ENCODE peak calls at places on chromosomes 11 and 22, in four cellular contexts. H is H9, N is IMR-90, E is mesendoderm. R is an unnamed sample.

GRCh38 chr11:134372961-134373360 is 39.1 kb downstream of the B3GAT1 start:
- DNase-seq in H (no peak), N (no peak), E (no peak), R (no peak)

GRCh38 chr11:74646964-74647363 is 54.6 kb downstream of the POLD3 start:
- DNase-seq in H (no peak), N (no peak), E (peak), R (no peak)

GRCh38 chr11:121762820-121763219 is 310.1 kb upstream of the SORL1-AS1 start:
- DNase-seq in H (peak), N (peak), E (peak), R (no peak)

GRCh38 chr11:44777537-44778199 is 50.9 kb downstream of the TSPAN18 start:
- DNase-seq in H (no peak), N (no peak), E (no peak), R (peak)

GRCh38 chr11:110527146-110527545 is 97.4 kb downstream of the FDX1 start:
- DNase-seq in H (no peak), N (peak), E (no peak), R (no peak)

GRCh38 chr11:2699185-2699530 is 636 bp downstream of the KCNQ1OT1 start:
- DNase-seq in H (peak), N (peak), E (peak), R (no peak)

GRCh38 chr11:111693224-111693937 is 72.8 kb downstream of the PPP2R1B start:
- DNase-seq in H (no peak), N (no peak), E (no peak), R (no peak)

GRCh38 chr11:35237860-35238715 is 99.1 kb downstream of the CD44 start:
- DNase-seq in H (peak), N (no peak), E (peak), R (peak)

GRCh38 chr22:29343313-29343805 is 27.9 kb upstream of the RASL10A start:
- DNase-seq in H (no peak), N (peak), E (no peak), R (no peak)

GRCh38 chr11:112852141-112852853 is 108.9 kb upstream of the NCAM1 start:
- DNase-seq in H (no peak), N (no peak), E (no peak), R (no peak)

GRCh38 chr22:44221710-44222475 is 41.2 kb downstream of the PARVG start:
- DNase-seq in H (no peak), N (no peak), E (no peak), R (peak)

GRCh38 chr11:119062779-119063178 is 4.8 kb upstream of the VPS11 start:
- DNase-seq in H (no peak), N (peak), E (no peak), R (no peak)

GRCh38 chr11:17353228-17354021 is 1.8 kb downstream of the NCR3LG1 start:
- DNase-seq in H (peak), N (peak), E (peak), R (peak)

GRCh38 chr11:121688860-121689614 is 236.3 kb upstream of the SORL1-AS1 start:
- DNase-seq in H (peak), N (no peak), E (peak), R (no peak)

GRCh38 chr11:120109531-120109930 is 28.4 kb downstream of the TRIM29 start:
- DNase-seq in H (no peak), N (no peak), E (no peak), R (no peak)

GRCh38 chr11:46332568-46333128 is 14.6 kb upstream of the DGKZ start:
- DNase-seq in H (peak), N (no peak), E (no peak), R (no peak)

GRCh38 chr22:48715511-48715910 is 1112.2 kb downstream of the BRD1 start:
- DNase-seq in H (no peak), N (no peak), E (no peak), R (no peak)
- H3K56ac ChIP-seq in H (no peak), N (no peak), E (no peak), R (no peak)

DNA sequence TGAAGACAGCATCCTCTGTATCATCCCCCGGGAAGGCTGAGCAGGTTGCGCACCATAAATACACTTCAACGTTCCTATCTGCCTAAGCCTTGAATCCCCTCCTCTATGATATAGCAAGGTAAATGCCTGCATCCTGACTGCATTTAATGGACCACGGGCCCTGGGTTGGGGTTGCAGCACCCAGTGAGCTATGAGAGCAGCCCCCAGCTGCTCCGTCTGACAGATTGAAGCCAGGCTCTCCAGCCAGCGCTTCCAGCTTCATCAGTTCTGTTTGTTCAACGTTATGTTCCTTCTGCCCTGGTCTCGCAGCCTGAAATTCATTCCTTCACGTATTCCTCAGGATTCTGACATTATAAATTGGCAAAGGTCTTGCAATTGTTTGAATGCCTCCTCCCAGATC is 47.5 kb downstream of the TST start:
- DNase-seq in H (no peak), N (no peak), E (no peak), R (no peak)
- H3K56ac ChIP-seq in H (no peak), N (no peak), E (no peak), R (no peak)

GRCh38 chr22:38997518-38997917 is 15.4 kb downstream of the APOBEC3B start:
- DNase-seq in H (no peak), N (no peak), E (no peak), R (no peak)
- H3K56ac ChIP-seq in H (no peak), N (no peak), E (peak), R (no peak)

GRCh38 chr11:96779030-96779429 is 389.2 kb downstream of the JRKL start:
- DNase-seq in H (no peak), N (no peak), E (no peak), R (no peak)
- H3K56ac ChIP-seq in H (no peak), N (no peak), E (no peak), R (no peak)

DNA sequence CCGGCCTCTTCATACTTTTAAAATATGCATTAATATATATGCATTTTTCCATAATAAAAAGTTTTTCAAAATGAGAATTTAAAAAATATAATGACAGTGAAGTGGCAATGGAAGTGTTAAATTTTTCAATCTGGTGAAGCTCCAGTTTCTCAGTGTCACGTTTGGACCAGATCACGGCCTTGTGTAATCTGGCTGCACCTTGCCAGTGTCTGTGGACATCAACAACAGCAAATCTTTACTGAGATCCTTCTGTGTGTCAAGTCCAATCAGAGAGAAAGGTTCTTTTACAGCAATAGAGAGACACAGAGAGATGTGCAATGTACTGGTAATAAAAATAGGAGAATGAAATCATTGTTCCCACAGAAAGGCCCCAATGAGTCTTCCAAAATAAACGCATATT is 49.8 kb upstream of the PAK1 start:
- DNase-seq in H (no peak), N (no peak), E (no peak), R (no peak)
- H3K56ac ChIP-seq in H (no peak), N (no peak), E (no peak), R (no peak)

DNA sequence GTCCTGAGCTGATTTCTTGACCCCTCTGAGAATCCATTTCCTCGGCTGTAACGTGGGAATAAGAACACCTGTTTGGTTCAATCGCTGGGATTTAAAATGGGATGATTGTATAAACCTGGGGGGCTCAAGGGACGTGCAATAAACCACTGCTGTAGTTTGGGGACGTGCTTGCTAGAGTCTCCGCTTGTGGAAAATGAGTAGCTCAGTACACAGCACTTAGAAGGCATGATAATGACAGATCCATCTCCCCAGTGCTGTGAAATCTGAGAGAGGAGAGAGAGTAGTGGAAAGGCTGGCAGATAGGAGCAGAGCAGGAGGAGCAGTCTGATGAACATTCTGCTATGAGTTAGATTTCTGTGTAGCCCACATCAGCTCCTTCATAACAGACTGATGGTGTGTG is 256.5 kb downstream of the MN1 start:
- DNase-seq in H (no peak), N (no peak), E (no peak), R (no peak)
- H3K56ac ChIP-seq in H (no peak), N (no peak), E (no peak), R (no peak)

R was measured in H1.